ENCODE peak calls at places on chromosomes 4 and X, in five cellular contexts. One of them, this sample, is unnamed.

GRCh38 chrX:38563006-38563405 is 1.7 kb downstream of the TSPAN7 start:
- DNase-seq in fibroblast of lung: no peak
- DNase-seq in SW480: no peak
- DNase-seq in NCI-H1092 treated with DMSO at 0.1 percent for 48 hours: no peak
- DNase-seq in GM20000: no peak
- DNase-seq in this sample: no peak

GRCh38 chrX:51395807-51396728 is 63.4 kb downstream of the NUDT10 start:
- DNase-seq in fibroblast of lung: peak
- DNase-seq in SW480: no peak
- DNase-seq in NCI-H1092 treated with DMSO at 0.1 percent for 48 hours: no peak
- DNase-seq in GM20000: no peak
- DNase-seq in this sample: no peak

GRCh38 chrX:68808686-68809357 is 20.0 kb upstream of the EFNB1 start:
- DNase-seq in fibroblast of lung: no peak
- DNase-seq in SW480: no peak
- DNase-seq in NCI-H1092 treated with DMSO at 0.1 percent for 48 hours: peak
- DNase-seq in GM20000: no peak
- DNase-seq in this sample: no peak

GRCh38 chr4:8015512-8015911 is 75.9 kb upstream of the AFAP1 start:
- DNase-seq in fibroblast of lung: no peak
- DNase-seq in SW480: no peak
- DNase-seq in NCI-H1092 treated with DMSO at 0.1 percent for 48 hours: peak
- DNase-seq in GM20000: no peak
- DNase-seq in this sample: no peak

GRCh38 chrX:118675966-118676349 is 51.4 kb upstream of the IL13RA1 start:
- DNase-seq in fibroblast of lung: no peak
- DNase-seq in SW480: no peak
- DNase-seq in NCI-H1092 treated with DMSO at 0.1 percent for 48 hours: no peak
- DNase-seq in GM20000: no peak
- DNase-seq in this sample: no peak

GRCh38 chr4:78024085-78024484 is 33.0 kb upstream of the FRAS1 start:
- DNase-seq in fibroblast of lung: no peak
- DNase-seq in SW480: no peak
- DNase-seq in NCI-H1092 treated with DMSO at 0.1 percent for 48 hours: no peak
- DNase-seq in GM20000: no peak
- DNase-seq in this sample: no peak

GRCh38 chr4:128528793-128529553 is 241.4 kb upstream of the PGRMC2 start:
- DNase-seq in fibroblast of lung: peak
- DNase-seq in SW480: peak
- DNase-seq in NCI-H1092 treated with DMSO at 0.1 percent for 48 hours: no peak
- DNase-seq in GM20000: no peak
- DNase-seq in this sample: peak

GRCh38 chr4:10605746-10606482 is 78.7 kb downstream of the CLNK start:
- DNase-seq in fibroblast of lung: peak
- DNase-seq in SW480: no peak
- DNase-seq in NCI-H1092 treated with DMSO at 0.1 percent for 48 hours: no peak
- DNase-seq in GM20000: no peak
- DNase-seq in this sample: peak

GRCh38 chrX:69093960-69094935 is 71.0 kb downstream of the PJA1 start:
- DNase-seq in fibroblast of lung: peak
- DNase-seq in SW480: peak
- DNase-seq in NCI-H1092 treated with DMSO at 0.1 percent for 48 hours: peak
- DNase-seq in GM20000: peak
- DNase-seq in this sample: peak

GRCh38 chrX:102768984-102769761 is 48.6 kb downstream of the GPRASP3 start:
- DNase-seq in fibroblast of lung: peak
- DNase-seq in SW480: peak
- DNase-seq in NCI-H1092 treated with DMSO at 0.1 percent for 48 hours: peak
- DNase-seq in GM20000: peak
- DNase-seq in this sample: peak

GRCh38 chr4:185718578-185719492 is 93.2 kb downstream of the SORBS2 start:
- DNase-seq in fibroblast of lung: no peak
- DNase-seq in SW480: no peak
- DNase-seq in NCI-H1092 treated with DMSO at 0.1 percent for 48 hours: no peak
- DNase-seq in GM20000: no peak
- DNase-seq in this sample: no peak

GRCh38 chr4:5635826-5636196 is 72.5 kb downstream of the EVC2 start:
- DNase-seq in fibroblast of lung: peak
- DNase-seq in SW480: peak
- DNase-seq in NCI-H1092 treated with DMSO at 0.1 percent for 48 hours: no peak
- DNase-seq in GM20000: no peak
- DNase-seq in this sample: peak

GRCh38 chrX:86033385-86033784 is 14.0 kb downstream of the CHM start:
- DNase-seq in fibroblast of lung: no peak
- DNase-seq in SW480: no peak
- DNase-seq in NCI-H1092 treated with DMSO at 0.1 percent for 48 hours: no peak
- DNase-seq in GM20000: no peak
- DNase-seq in this sample: no peak

GRCh38 chr4:137909910-137910309 is 332.2 kb downstream of the SLC7A11 start:
- DNase-seq in fibroblast of lung: no peak
- DNase-seq in SW480: no peak
- DNase-seq in NCI-H1092 treated with DMSO at 0.1 percent for 48 hours: peak
- DNase-seq in GM20000: no peak
- DNase-seq in this sample: no peak

GRCh38 chrX:53374923-53375322 is 47.5 kb downstream of the SMC1A start:
- DNase-seq in fibroblast of lung: no peak
- DNase-seq in SW480: no peak
- DNase-seq in NCI-H1092 treated with DMSO at 0.1 percent for 48 hours: no peak
- DNase-seq in GM20000: no peak
- DNase-seq in this sample: no peak

GRCh38 chr4:145868637-145869409 is 69.8 kb downstream of the ZNF827 start:
- DNase-seq in fibroblast of lung: peak
- DNase-seq in SW480: no peak
- DNase-seq in NCI-H1092 treated with DMSO at 0.1 percent for 48 hours: no peak
- DNase-seq in GM20000: peak
- DNase-seq in this sample: no peak

GRCh38 chr4:11106190-11106589 is 322.5 kb downstream of the HS3ST1 start:
- DNase-seq in fibroblast of lung: peak
- DNase-seq in SW480: peak
- DNase-seq in NCI-H1092 treated with DMSO at 0.1 percent for 48 hours: no peak
- DNase-seq in GM20000: no peak
- DNase-seq in this sample: peak

GRCh38 chrX:53071604-53072417 is 10.4 kb upstream of the TSPYL2 start:
- DNase-seq in fibroblast of lung: peak
- DNase-seq in SW480: peak
- DNase-seq in NCI-H1092 treated with DMSO at 0.1 percent for 48 hours: peak
- DNase-seq in GM20000: peak
- DNase-seq in this sample: peak

GRCh38 chr4:123587983-123588494 is 191.4 kb downstream of the SPRY1 start:
- DNase-seq in fibroblast of lung: peak
- DNase-seq in SW480: peak
- DNase-seq in NCI-H1092 treated with DMSO at 0.1 percent for 48 hours: no peak
- DNase-seq in GM20000: no peak
- DNase-seq in this sample: peak

GRCh38 chrX:40102393-40103381 is 4.9 kb upstream of the BCOR start:
- DNase-seq in fibroblast of lung: no peak
- DNase-seq in SW480: no peak
- DNase-seq in NCI-H1092 treated with DMSO at 0.1 percent for 48 hours: no peak
- DNase-seq in GM20000: no peak
- DNase-seq in this sample: no peak

GRCh38 chr4:162115323-162115722 is 48.5 kb downstream of the FSTL5 start:
- DNase-seq in fibroblast of lung: no peak
- DNase-seq in SW480: no peak
- DNase-seq in NCI-H1092 treated with DMSO at 0.1 percent for 48 hours: no peak
- DNase-seq in GM20000: no peak
- DNase-seq in this sample: no peak

GRCh38 chr4:84887824-84888223 is 78.7 kb downstream of the WDFY3 start:
- DNase-seq in fibroblast of lung: peak
- DNase-seq in SW480: no peak
- DNase-seq in NCI-H1092 treated with DMSO at 0.1 percent for 48 hours: no peak
- DNase-seq in GM20000: no peak
- DNase-seq in this sample: peak

GRCh38 chr4:138562544-138562961 is 320.4 kb upstream of the SLC7A11 start:
- DNase-seq in fibroblast of lung: peak
- DNase-seq in SW480: no peak
- DNase-seq in NCI-H1092 treated with DMSO at 0.1 percent for 48 hours: no peak
- DNase-seq in GM20000: peak
- DNase-seq in this sample: peak

GRCh38 chr4:174047363-174047762 is 236.1 kb downstream of the FBXO8 start:
- DNase-seq in fibroblast of lung: no peak
- DNase-seq in SW480: peak
- DNase-seq in NCI-H1092 treated with DMSO at 0.1 percent for 48 hours: no peak
- DNase-seq in GM20000: no peak
- DNase-seq in this sample: no peak

GRCh38 chr4:6688879-6689505 is 4.7 kb upstream of the S100P start:
- DNase-seq in fibroblast of lung: peak
- DNase-seq in SW480: peak
- DNase-seq in NCI-H1092 treated with DMSO at 0.1 percent for 48 hours: no peak
- DNase-seq in GM20000: peak
- DNase-seq in this sample: peak

GRCh38 chrX:15310117-15310516 is 5.3 kb downstream of the ASB11 start:
- DNase-seq in fibroblast of lung: peak
- DNase-seq in SW480: no peak
- DNase-seq in NCI-H1092 treated with DMSO at 0.1 percent for 48 hours: peak
- DNase-seq in GM20000: no peak
- DNase-seq in this sample: no peak

GRCh38 chrX:154097003-154097596 is 417 bp downstream of the MECP2 start:
- DNase-seq in fibroblast of lung: peak
- DNase-seq in SW480: peak
- DNase-seq in NCI-H1092 treated with DMSO at 0.1 percent for 48 hours: peak
- DNase-seq in GM20000: peak
- DNase-seq in this sample: peak

GRCh38 chrX:2955838-2956237 is 26.7 kb upstream of the ARSD start:
- DNase-seq in fibroblast of lung: no peak
- DNase-seq in SW480: no peak
- DNase-seq in NCI-H1092 treated with DMSO at 0.1 percent for 48 hours: no peak
- DNase-seq in GM20000: no peak
- DNase-seq in this sample: no peak

GRCh38 chr4:155889946-155890345 is 13.6 kb upstream of the TDO2 start:
- DNase-seq in fibroblast of lung: no peak
- DNase-seq in SW480: no peak
- DNase-seq in NCI-H1092 treated with DMSO at 0.1 percent for 48 hours: no peak
- DNase-seq in GM20000: no peak
- DNase-seq in this sample: no peak

GRCh38 chrX:38760883-38761282 is 40.4 kb upstream of the MID1IP1 start:
- DNase-seq in fibroblast of lung: no peak
- DNase-seq in SW480: no peak
- DNase-seq in NCI-H1092 treated with DMSO at 0.1 percent for 48 hours: no peak
- DNase-seq in GM20000: no peak
- DNase-seq in this sample: no peak

GRCh38 chrX:1528884-1529203 is 8.1 kb downstream of the P2RY8 start:
- DNase-seq in fibroblast of lung: no peak
- DNase-seq in SW480: no peak
- DNase-seq in NCI-H1092 treated with DMSO at 0.1 percent for 48 hours: no peak
- DNase-seq in GM20000: no peak
- DNase-seq in this sample: no peak

GRCh38 chr4:182843813-182844325 is 73.3 kb downstream of the DCTD start:
- DNase-seq in fibroblast of lung: no peak
- DNase-seq in SW480: no peak
- DNase-seq in NCI-H1092 treated with DMSO at 0.1 percent for 48 hours: no peak
- DNase-seq in GM20000: no peak
- DNase-seq in this sample: no peak

GRCh38 chr4:119693127-119693526 is 64.5 kb upstream of the PDE5A start:
- DNase-seq in fibroblast of lung: peak
- DNase-seq in SW480: no peak
- DNase-seq in NCI-H1092 treated with DMSO at 0.1 percent for 48 hours: no peak
- DNase-seq in GM20000: no peak
- DNase-seq in this sample: peak

GRCh38 chrX:9569875-9570274 is 105.0 kb downstream of the TBL1X start:
- DNase-seq in fibroblast of lung: peak
- DNase-seq in SW480: no peak
- DNase-seq in NCI-H1092 treated with DMSO at 0.1 percent for 48 hours: no peak
- DNase-seq in GM20000: no peak
- DNase-seq in this sample: no peak

GRCh38 chr4:184383497-184384055 is 90.8 kb downstream of the IRF2 start:
- DNase-seq in fibroblast of lung: peak
- DNase-seq in SW480: peak
- DNase-seq in NCI-H1092 treated with DMSO at 0.1 percent for 48 hours: no peak
- DNase-seq in GM20000: no peak
- DNase-seq in this sample: peak

GRCh38 chrX:150410513-150410912 is 47.4 kb downstream of the MAMLD1 start:
- DNase-seq in fibroblast of lung: no peak
- DNase-seq in SW480: peak
- DNase-seq in NCI-H1092 treated with DMSO at 0.1 percent for 48 hours: no peak
- DNase-seq in GM20000: no peak
- DNase-seq in this sample: no peak

GRCh38 chr4:8033776-8034528 is 94.3 kb upstream of the AFAP1 start:
- DNase-seq in fibroblast of lung: no peak
- DNase-seq in SW480: no peak
- DNase-seq in NCI-H1092 treated with DMSO at 0.1 percent for 48 hours: no peak
- DNase-seq in GM20000: no peak
- DNase-seq in this sample: no peak

This sample was measured in stromal cell of bone marrow.